ENCODE peak calls at places on chromosome 14, in four cellular contexts. J is body of pancreas, O is Panc1, B is breast epithelium. N is an unnamed sample.
A peak's percentile ranks its signal among the peaks of the same experiment; 100 is the strongest.

GRCh38 chr14:59271734-59272133 is 83.3 kb downstream of the DAAM1 start:
- DNase-seq in O (no peak), B (no peak), J (no peak), N (no peak)

GRCh38 chr14:23164949-23165348 is 18.5 kb downstream of the SLC7A8 start:
- DNase-seq in B (no peak), J (no peak), O (no peak), N (no peak)

GRCh38 chr14:99395904-99396530 is 84.6 kb downstream of the SETD3 start:
- DNase-seq in O (no peak), J (no peak), B (no peak), N (no peak)

GRCh38 chr14:61860294-61860918 is 98.2 kb downstream of the SNAPC1 start:
- DNase-seq in J (peak; percentile 61), O (peak; percentile 36), B (no peak), N (no peak)

GRCh38 chr14:72523397-72524157 is 370.3 kb downstream of the DPF3 start:
- DNase-seq in B (no peak), O (no peak), J (no peak), N (no peak)

GRCh38 chr14:105019861-105020814 is 745 bp downstream of the CDCA4 start:
- DNase-seq in O (no peak), B (no peak), J (peak; percentile 31), N (no peak)

GRCh38 chr14:77154421-77154820 is 12.8 kb upstream of the ZDHHC22 start:
- DNase-seq in B (no peak), O (no peak), J (no peak), N (no peak)

GRCh38 chr14:99628832-99629618 is 15.9 kb upstream of the HHIPL1 start:
- DNase-seq in J (peak; percentile 85), B (peak; percentile 86), O (peak; percentile 30), N (no peak)

GRCh38 chr14:22419620-22420019 is 169.4 kb downstream of the DAD1 start:
- DNase-seq in B (no peak), O (no peak), J (no peak), N (no peak)

DNA sequence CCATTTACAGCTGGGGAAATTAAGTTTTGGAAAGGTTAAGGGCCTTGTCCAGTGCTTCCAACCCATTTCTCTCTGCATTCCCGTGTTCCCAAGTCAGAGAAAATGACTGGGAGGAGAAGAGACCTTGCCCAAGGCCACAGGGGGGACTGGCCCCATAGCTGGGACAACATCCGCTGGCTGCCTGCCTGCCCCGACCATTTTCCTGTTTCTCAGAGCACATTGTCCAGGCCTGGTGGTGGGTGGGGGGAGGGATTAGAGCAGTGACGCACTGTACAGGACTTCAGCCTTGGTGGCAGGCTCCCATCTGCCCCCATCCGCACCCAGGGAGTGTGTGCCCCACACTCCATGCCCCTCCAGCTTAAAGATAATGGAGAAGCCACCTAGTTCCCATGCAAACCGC is 27.7 kb downstream of the DIO3 start:
- DNase-seq in J (no peak), O (no peak), B (no peak), N (no peak)
- H3K4me1 ChIP-seq in J (no peaks in the 10 kb centered on the region), O (no peaks in the 10 kb centered on the region), B (no peaks in the 10 kb centered on the region), N (no peaks in the 10 kb centered on the region)

GRCh38 chr14:21057803-21058675 is at the start of gene RNASE8:
- DNase-seq in B (no peak), J (no peak), O (no peak), N (no peak)
- TF ChIP-seq CTCF in B (no peak), J (no peak), O (no peak), N (no peak)

GRCh38 chr14:90805662-90806548 is 10.3 kb downstream of the TTC7B start:
- DNase-seq in J (no peak), B (no peak), O (no peak), N (no peak)
- H3K4me1 ChIP-seq in J (peaks cover 40% of the 10 kb centered on the region), B (no peaks in the 10 kb centered on the region), O (no peaks in the 10 kb centered on the region), N (peaks cover 48% of the 10 kb centered on the region)

DNA sequence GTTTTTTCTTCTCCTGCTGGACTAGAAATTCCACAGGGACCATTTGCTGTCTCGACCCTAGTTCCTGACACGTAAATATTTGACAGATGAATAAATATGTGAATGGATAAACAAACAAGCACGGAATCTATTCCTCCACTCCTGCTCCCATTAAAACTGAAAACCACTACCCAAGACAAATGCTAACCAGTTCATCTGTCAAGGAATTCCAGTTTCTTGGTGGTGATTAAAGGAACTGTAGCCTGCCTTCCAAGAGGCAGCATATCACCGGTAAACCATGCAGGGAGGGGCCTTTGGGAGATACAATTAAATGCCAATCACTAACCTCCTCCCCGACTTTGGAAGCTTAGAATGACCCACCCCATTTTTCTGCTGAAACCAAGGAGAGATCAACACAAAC is 95.4 kb downstream of the TTC7B start:
- DNase-seq in O (no peak), J (no peak), B (no peak), N (no peak)
- TF ChIP-seq CTCF in O (no peak), J (no peak), B (no peak), N (no peak)

GRCh38 chr14:93964281-93964680 is 12.1 kb downstream of the ASB2 start:
- DNase-seq in B (no peak), J (no peak), O (no peak), N (no peak)
- H3K4me1 ChIP-seq in B (no peaks in the 10 kb centered on the region), J (peaks cover 2% of the 10 kb centered on the region), O (peaks cover 21% of the 10 kb centered on the region), N (peaks cover 42% of the 10 kb centered on the region)

GRCh38 chr14:31560759-31561154 is 447 bp upstream of the NUBPL start:
- DNase-seq in J (no peak), B (no peak), O (no peak), N (no peak)

GRCh38 chr14:31556191-31556590 is 5.0 kb upstream of the NUBPL start:
- DNase-seq in O (no peak), B (no peak), J (no peak), N (no peak)

GRCh38 chr14:31564194-31564593 is 3.0 kb downstream of the NUBPL start:
- DNase-seq in O (no peak), J (no peak), B (no peak), N (no peak)

GRCh38 chr14:31559939-31560338 is 1.3 kb upstream of the NUBPL start:
- DNase-seq in B (no peak), O (no peak), J (peak; percentile 11), N (no peak)

GRCh38 chr14:31561155-31561846 is at the start of gene NUBPL:
- DNase-seq in O (peak; percentile 63), B (peak; percentile 97), J (peak; percentile 96), N (peak; percentile 86)
- TF ChIP-seq CTCF in O (no peak), B (no peak), J (no peak), N (no peak)

GRCh38 chr14:54629183-54629582 is 62.3 kb downstream of the SAMD4A start:
- DNase-seq in J (no peak), O (no peak), B (no peak), N (no peak)
- H3K4me1 ChIP-seq in J (no peaks in the 10 kb centered on the region), O (peaks cover 4% of the 10 kb centered on the region), B (no peaks in the 10 kb centered on the region), N (peaks cover 36% of the 10 kb centered on the region)

GRCh38 chr14:53963491-53964227 is 7.0 kb upstream of the BMP4 start:
- DNase-seq in B (peak; percentile 73), O (no peak), J (peak; percentile 53), N (no peak)
- TF ChIP-seq CTCF in B (peak; percentile 64), O (peak; percentile 34), J (peak; percentile 63), N (peak; percentile 64)

GRCh38 chr14:93039649-93040315 is 75.9 kb downstream of the ITPK1 start:
- DNase-seq in O (no peak), B (no peak), J (no peak), N (no peak)

GRCh38 chr14:93041002-93041401 is 74.7 kb downstream of the ITPK1 start:
- DNase-seq in B (no peak), O (no peak), J (no peak), N (no peak)

GRCh38 chr14:93040443-93040842 is 75.3 kb downstream of the ITPK1 start:
- DNase-seq in J (no peak), O (no peak), B (no peak), N (no peak)

GRCh38 chr14:93042968-93043940 is 72.5 kb downstream of the ITPK1 start:
- DNase-seq in J (peak; percentile 90), O (no peak), B (peak; percentile 59), N (peak; percentile 67)

GRCh38 chr14:93041830-93042229 is 73.9 kb downstream of the ITPK1 start:
- DNase-seq in O (no peak), J (no peak), B (no peak), N (no peak)
- H3K4me1 ChIP-seq in O (peaks cover 3% of the 10 kb centered on the region), J (peaks cover 81% of the 10 kb centered on the region), B (peaks cover 4% of the 10 kb centered on the region), N (peaks cover 69% of the 10 kb centered on the region)

DNA sequence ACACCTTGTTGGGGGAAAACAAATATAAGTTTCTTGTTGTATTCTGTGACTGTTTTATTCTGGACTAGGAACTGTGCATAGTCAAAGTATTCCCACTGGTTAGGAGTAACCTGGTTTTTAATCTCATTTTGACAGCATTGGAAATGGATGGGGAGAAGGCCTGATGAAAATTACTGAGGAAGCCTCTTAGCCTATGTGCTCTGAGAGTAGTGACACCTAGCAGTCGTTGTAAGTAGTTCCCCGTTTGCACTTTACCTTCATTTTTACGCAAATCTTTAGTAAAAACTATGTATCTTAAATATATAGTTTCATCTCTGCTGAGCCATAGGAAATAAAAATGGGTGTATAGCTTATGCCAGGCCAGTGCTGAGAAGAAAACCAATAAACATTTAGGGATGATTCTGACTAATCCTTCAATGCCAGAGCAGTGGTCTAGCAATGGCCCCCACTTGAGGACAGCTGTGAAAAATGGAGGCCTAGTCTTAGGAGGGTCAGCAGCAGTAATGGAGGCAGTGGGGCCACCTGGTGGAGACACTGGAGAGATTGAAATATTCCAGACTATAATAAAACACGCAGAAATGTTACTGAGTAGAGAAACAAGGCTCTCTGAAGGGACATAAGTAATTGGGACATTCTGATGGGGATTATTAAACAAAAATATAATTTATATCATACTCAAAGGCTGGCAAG is 133.2 kb upstream of the NOVA1 start:
- DNase-seq in J (no peak), O (no peak), B (no peak), N (no peak)
- TF ChIP-seq CTCF in J (no peak), O (peak; percentile 32), B (peak; percentile 8), N (peak; percentile 17)

N was measured in thoracic aorta.